ENCODE peak calls at places on chromosome 18, in six cellular contexts. G, E, L, Q, C and W are unnamed samples.

GRCh38 chr18:56532176-56532840 is 106.1 kb downstream of the TXNL1 start:
- DNase-seq in G (no peak), E (no peak), L (peak; percentile 57), Q (no peak), C (no peak), W (no peak)

GRCh38 chr18:23573948-23574431 is 12.3 kb downstream of the NPC1 start:
- DNase-seq in G (no peak), E (no peak), L (peak; percentile 72), Q (no peak), C (no peak), W (no peak)

GRCh38 chr18:11512096-11513030 is 97.0 kb upstream of the SLC35G4 start:
- DNase-seq in G (no peak), E (no peak), L (no peak), Q (peak; percentile 9), C (peak; percentile 54), W (no peak)

GRCh38 chr18:54802686-54803395 is 25.4 kb upstream of the RAB27B start:
- DNase-seq in G (no peak), E (no peak), L (no peak), Q (no peak), C (no peak), W (no peak)

GRCh38 chr18:44823782-44824181 is 143.1 kb downstream of the SETBP1 start:
- DNase-seq in G (no peak), E (no peak), L (peak; percentile 73), Q (no peak), C (no peak), W (no peak)

GRCh38 chr18:54020971-54021370 is 203.5 kb downstream of the MBD2 start:
- DNase-seq in G (no peak), E (no peak), L (no peak), Q (no peak), C (no peak), W (no peak)

GRCh38 chr18:13462686-13463085 is 244.1 kb downstream of the LDLRAD4 start:
- DNase-seq in G (no peak), E (no peak), L (no peak), Q (no peak), C (no peak), W (no peak)

GRCh38 chr18:55405655-55406373 is 182.2 kb downstream of the TCF4 start:
- DNase-seq in G (no peak), E (no peak), L (peak; percentile 95), Q (peak; percentile 12), C (no peak), W (no peak)

GRCh38 chr18:58129019-58129374 is 85.0 kb downstream of the NEDD4L start:
- DNase-seq in G (no peak), E (no peak), L (no peak), Q (no peak), C (no peak), W (no peak)

GRCh38 chr18:24219561-24220317 is 80.9 kb downstream of the CABYR start:
- DNase-seq in G (no peak), E (no peak), L (no peak), Q (no peak), C (no peak), W (no peak)

GRCh38 chr18:59026364-59026763 is 113.3 kb upstream of the SEC11C start:
- DNase-seq in G (no peak), E (no peak), L (no peak), Q (no peak), C (no peak), W (no peak)

GRCh38 chr18:78082776-78083175 is 833.1 kb downstream of the GALR1 start:
- DNase-seq in G (no peak), E (no peak), L (no peak), Q (no peak), C (no peak), W (no peak)

GRCh38 chr18:46623541-46623940 is 33.5 kb downstream of the LOXHD1 start:
- DNase-seq in G (no peak), E (peak; percentile 22), L (no peak), Q (no peak), C (no peak), W (no peak)

GRCh38 chr18:11760498-11761158 is 71.6 kb downstream of the GNAL start:
- DNase-seq in G (no peak), E (no peak), L (no peak), Q (no peak), C (peak; percentile 8), W (no peak)

GRCh38 chr18:5772271-5772670 is 123.1 kb downstream of the TMEM200C start:
- DNase-seq in G (no peak), E (no peak), L (no peak), Q (no peak), C (no peak), W (no peak)

GRCh38 chr18:45839415-45840395 is 14.2 kb downstream of the SIGLEC15 start:
- DNase-seq in G (no peak), E (no peak), L (peak; percentile 81), Q (peak; percentile 50), C (no peak), W (no peak)

GRCh38 chr18:11857177-11857887 is 6.1 kb downstream of the CHMP1B start:
- DNase-seq in G (no peak), E (no peak), L (peak; percentile 100), Q (peak; percentile 73), C (no peak), W (no peak)

GRCh38 chr18:45851196-45851925 is 25.9 kb downstream of the SIGLEC15 start:
- DNase-seq in G (no peak), E (no peak), L (no peak), Q (no peak), C (no peak), W (no peak)

GRCh38 chr18:41745166-41746049 is 209.6 kb upstream of the PIK3C3 start:
- DNase-seq in G (no peak), E (peak; percentile 78), L (peak; percentile 49), Q (peak; percentile 83), C (peak; percentile 1), W (peak; percentile 29)

DNA sequence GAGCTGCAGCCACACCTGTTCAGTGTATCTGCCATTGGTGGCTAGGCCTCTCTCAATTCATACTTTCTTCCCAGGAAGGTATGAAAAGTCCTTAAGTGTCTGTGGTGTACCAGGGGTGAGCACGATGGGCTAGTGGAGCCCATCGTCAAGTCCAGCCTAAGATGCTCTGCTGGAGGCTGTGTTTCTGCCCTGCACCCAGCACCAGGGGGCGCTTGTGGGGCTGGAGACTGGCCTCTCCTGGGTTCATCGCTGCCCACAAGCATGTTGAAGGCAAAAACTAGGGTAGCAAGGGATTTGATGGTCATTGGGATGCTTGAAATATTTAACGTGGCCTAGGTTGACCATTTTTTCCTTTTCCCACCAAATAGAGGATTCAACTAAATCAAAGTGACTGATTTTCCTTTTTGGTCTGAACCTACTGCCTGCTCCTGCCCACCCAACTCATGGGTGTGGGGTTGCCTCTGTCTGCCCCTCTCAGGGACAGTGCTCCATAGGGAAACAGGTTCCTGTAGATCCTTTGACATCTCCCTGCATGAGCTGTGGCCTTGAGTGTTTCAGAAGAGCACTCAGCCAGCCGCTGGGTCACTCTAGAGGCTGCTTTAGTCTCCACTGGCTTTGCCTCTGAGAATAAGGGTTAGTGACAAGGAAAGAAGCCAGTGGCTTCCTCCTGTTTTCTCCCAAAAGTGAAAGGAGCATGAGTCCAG is 59.0 kb downstream of the TPGS2 start:
- DNase-seq in G (no peak), E (no peak), L (no peak), Q (peak; percentile 62), C (no peak), W (no peak)
- TF ChIP-seq CTCF in G (no peak), E (peak; percentile 22), L (peak; percentile 37), Q (peak; percentile 76), C (peak; percentile 51), W (peak; percentile 39)

GRCh38 chr18:64097497-64097896 is 51.4 kb downstream of the LINC00305 start:
- DNase-seq in G (no peak), E (no peak), L (peak; percentile 40), Q (no peak), C (no peak), W (no peak)
- TF ChIP-seq CTCF in G (no peak), E (peak; percentile 28), L (peak; percentile 43), Q (peak; percentile 63), C (peak; percentile 56), W (peak; percentile 34)

DNA sequence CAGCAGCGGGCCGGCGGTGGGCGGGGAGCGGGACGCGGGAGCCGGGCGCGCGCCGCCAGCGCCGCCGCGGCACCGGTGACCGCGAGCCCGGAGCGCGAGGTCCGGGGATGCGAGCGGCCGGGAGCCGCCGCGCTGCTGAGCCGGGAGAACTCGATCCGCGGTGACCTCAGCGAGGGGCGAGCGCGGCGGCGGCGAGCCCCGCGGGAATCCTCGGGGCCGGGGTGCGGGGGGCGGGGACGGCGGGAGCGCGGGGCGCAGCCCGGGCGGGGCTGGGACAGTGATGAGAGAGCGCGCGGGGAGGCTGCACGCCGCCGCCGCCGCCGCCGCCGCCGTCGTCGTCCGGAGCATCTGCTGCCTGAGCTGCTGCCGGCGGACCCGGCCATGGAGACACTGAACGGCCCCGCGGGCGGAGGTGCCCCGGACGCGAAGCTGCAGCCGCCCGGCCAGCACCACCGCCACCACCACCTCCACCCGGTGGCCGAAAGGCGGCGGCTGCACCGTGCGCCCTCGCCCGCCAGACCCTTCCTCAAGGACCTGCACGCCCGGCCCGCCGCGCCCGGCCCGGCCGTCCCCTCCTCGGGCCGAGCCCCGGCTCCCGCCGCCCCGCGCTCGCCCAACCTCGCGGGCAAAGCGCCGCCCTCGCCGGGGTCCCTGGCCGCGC is at the start of gene MTCL1:
- DNase-seq in G (no peak), E (peak; percentile 69), L (peak; percentile 60), Q (peak; percentile 77), C (peak; percentile 80), W (peak; percentile 57)
- TF ChIP-seq CTCF in G (no peak), E (no peak), L (no peak), Q (no peak), C (no peak), W (no peak)

GRCh38 chr18:79548077-79548450 is 131.5 kb upstream of the CTDP1 start:
- DNase-seq in G (no peak), E (peak; percentile 5), L (no peak), Q (no peak), C (no peak), W (no peak)
- TF ChIP-seq CTCF in G (no peak), E (no peak), L (no peak), Q (no peak), C (no peak), W (no peak)